ENCODE peak calls at places on chromosome 6, in nine cellular contexts. O is Panc1, D is PC-9, Z is transverse colon, B is A673, E is GM23338, X is BE2C, A is kidney, M is PC-3. L is an unnamed sample. For H3K4me1, the result is how much of the 10 kb centered on the place peaks cover.

GRCh38 chr6:137873273-137873762 is 6.3 kb downstream of the TNFAIP3 start:
- DNase-seq in A (no peak), X (no peak), B (peak), Z (peak), E (peak), O (no peak), M (peak), D (peak), L (peak)

GRCh38 chr6:106339334-106340029 is 13.9 kb upstream of the ATG5 start:
- DNase-seq in E (peak), O (peak), M (peak), X (peak), B (peak), A (no peak), Z (peak), D (peak), L (no peak)

GRCh38 chr6:33202799-33203198 is 1.7 kb upstream of the HSD17B8 start:
- DNase-seq in M (no peak), X (no peak), O (no peak), Z (no peak), D (no peak), B (no peak), E (no peak), A (no peak), L (no peak)

GRCh38 chr6:157961829-157962228 is 19.8 kb upstream of the SYNJ2 start:
- DNase-seq in E (no peak), M (no peak), X (no peak), A (no peak), B (no peak), Z (no peak), O (no peak), D (no peak), L (no peak)

GRCh38 chr6:10146723-10147451 is 268.0 kb downstream of the TFAP2A start:
- DNase-seq in X (peak), A (no peak), B (peak), E (peak), M (peak), Z (no peak), D (peak), O (no peak), L (no peak)

GRCh38 chr6:136253734-136254133 is 3.6 kb upstream of the MTFR2 start:
- DNase-seq in Z (no peak), E (no peak), M (no peak), A (no peak), B (no peak), X (no peak), D (no peak), O (no peak), L (no peak)

GRCh38 chr6:12343440-12344162 is 53.4 kb downstream of the EDN1 start:
- DNase-seq in M (peak), X (no peak), Z (peak), O (no peak), D (peak), A (no peak), B (no peak), E (no peak), L (no peak)

GRCh38 chr6:143969077-143969476 is 39.0 kb downstream of the PLAGL1 start:
- DNase-seq in M (no peak), D (no peak), Z (no peak), E (peak), O (no peak), B (no peak), X (no peak), A (no peak), L (no peak)

GRCh38 chr6:21263531-21264287 is 329.8 kb upstream of the SOX4 start:
- DNase-seq in B (no peak), M (peak), O (no peak), A (no peak), Z (no peak), X (no peak), D (no peak), E (no peak), L (no peak)

GRCh38 chr6:125259354-125259736 is 42.4 kb downstream of the HDDC2 start:
- DNase-seq in Z (no peak), M (peak), B (no peak), D (no peak), O (peak), A (no peak), X (no peak), E (no peak), L (no peak)

GRCh38 chr6:37684801-37685200 is 12.9 kb downstream of the MDGA1 start:
- DNase-seq in Z (no peak), E (no peak), A (no peak), D (no peak), O (no peak), M (no peak), X (no peak), B (no peak), L (no peak)

GRCh38 chr6:36402481-36402880 is 15.0 kb upstream of the ETV7 start:
- DNase-seq in X (no peak), D (no peak), A (no peak), B (no peak), Z (no peak), O (no peak), E (no peak), M (no peak), L (no peak)

GRCh38 chr6:137989696-137990095 is 117.5 kb downstream of the PERP start:
- DNase-seq in B (no peak), E (no peak), X (no peak), M (no peak), Z (no peak), D (no peak), O (no peak), A (no peak), L (no peak)

GRCh38 chr6:6725120-6725833 is 136.8 kb downstream of the LY86 start:
- DNase-seq in Z (no peak), M (no peak), O (no peak), X (no peak), A (peak), D (no peak), E (peak), B (peak), L (no peak)
- H3K4me3 ChIP-seq in Z (no peak), M (peak), O (no peak), X (no peak), A (peak), D (no peak), E (peak), B (peak), L (peak)

GRCh38 chr6:115643762-115644161 is 416.9 kb downstream of the FRK start:
- DNase-seq in A (no peak), M (peak), X (peak), D (peak), B (peak), E (no peak), O (no peak), Z (no peak), L (no peak)
- TF ChIP-seq CTCF in A (no peak), M (peak), X (peak), D (peak), B (no peak), E (no peak), O (no peak), Z (no peak), L (no peak)

DNA sequence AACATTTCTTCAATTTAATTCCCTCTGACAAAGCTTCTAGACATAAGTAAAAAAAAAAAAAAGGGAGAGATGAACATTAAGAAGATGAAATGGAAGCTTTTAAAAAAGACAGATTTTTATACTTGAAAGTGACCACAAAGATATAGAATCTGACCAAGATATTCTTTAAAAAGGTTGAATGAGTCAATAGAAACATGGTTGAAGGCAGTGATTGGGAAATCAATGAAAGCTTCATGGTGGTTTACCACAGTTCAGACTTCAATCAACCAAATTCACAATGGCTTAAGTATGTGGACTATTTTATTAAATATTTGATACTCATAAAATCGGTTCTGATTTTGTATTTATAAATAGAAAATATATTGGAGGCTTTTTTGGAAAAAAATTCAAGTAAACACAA is 248.4 kb upstream of the HSF2 start:
- DNase-seq in B (no peak), D (no peak), X (no peak), Z (no peak), M (no peak), A (no peak), E (no peak), O (no peak), L (no peak)
- H3K4me1 ChIP-seq in B (under half), D (under half), X (under half), Z (under half), M (under half), A (under half), E (under half), O (under half), L (under half)

GRCh38 chr6:107540465-107540857 is 50.5 kb downstream of the SOBP start:
- DNase-seq in E (no peak), O (no peak), M (no peak), A (no peak), D (no peak), X (no peak), B (no peak), Z (no peak), L (no peak)
- H3K4me3 ChIP-seq in E (no peak), O (no peak), M (no peak), A (no peak), D (no peak), X (no peak), B (no peak), Z (no peak), L (no peak)

DNA sequence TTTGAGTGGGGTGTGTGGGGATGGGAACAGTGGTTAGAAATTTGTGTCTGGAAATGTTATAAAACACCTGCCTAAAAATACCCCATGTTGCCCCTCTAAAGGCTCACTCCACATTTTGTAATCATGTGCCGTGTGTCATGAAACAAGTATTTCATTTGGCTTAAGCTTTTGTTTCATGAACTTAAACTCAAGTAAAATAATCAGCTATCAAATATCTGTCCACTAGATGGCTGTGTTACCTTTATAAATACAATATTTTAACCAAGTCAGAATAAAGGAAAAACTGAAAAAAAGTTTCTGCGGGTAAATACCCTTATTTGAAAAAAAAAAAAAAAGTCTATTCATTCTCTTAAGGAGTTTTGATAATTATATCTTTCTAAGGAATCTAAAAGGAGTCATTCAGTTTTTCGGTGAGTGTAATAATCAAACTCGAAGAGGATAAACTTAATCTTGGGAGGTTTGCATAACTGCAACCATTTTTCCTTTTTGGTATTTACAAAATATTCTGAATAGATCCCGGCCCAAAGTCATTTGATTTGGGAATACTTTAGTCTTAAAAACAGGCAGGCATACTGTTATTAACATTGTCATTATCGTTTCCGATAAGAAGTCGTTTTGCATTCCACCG is 29.9 kb upstream of the MTRF1L start:
- DNase-seq in D (no peak), X (no peak), E (peak), B (peak), A (no peak), O (no peak), M (peak), Z (no peak), L (no peak)
- TF ChIP-seq CTCF in D (peak), X (peak), E (no peak), B (peak), A (peak), O (peak), M (peak), Z (peak), L (peak)